ENCODE peak calls at places on chromosomes 6 and 20, in four cellular contexts. Y, F, G and K are unnamed samples.

GRCh38 chr20:6533321-6533720 is 234.2 kb upstream of the BMP2 start:
- DNase-seq in G (no peak), F (no peak), Y (no peak), K (no peak)

GRCh38 chr6:7919871-7920270 is 9.3 kb upstream of the TXNDC5 start:
- DNase-seq in G (no peak), F (no peak), Y (peak), K (no peak)

GRCh38 chr6:75210885-75211739 is 5.3 kb upstream of the COL12A1 start:
- DNase-seq in F (no peak), G (no peak), Y (peak), K (no peak)

GRCh38 chr6:144335315-144335861 is 50.3 kb downstream of the UTRN start:
- DNase-seq in G (no peak), Y (no peak), F (no peak), K (no peak)

GRCh38 chr6:40953486-40953885 is 85.5 kb downstream of the UNC5CL start:
- DNase-seq in G (no peak), F (no peak), Y (no peak), K (no peak)

GRCh38 chr20:25309395-25310267 is 61.7 kb downstream of the PYGB start:
- DNase-seq in Y (peak), G (peak), F (peak), K (no peak)

GRCh38 chr20:33650111-33650752 is 11.9 kb upstream of the C20orf144 start:
- DNase-seq in Y (no peak), F (peak), G (no peak), K (no peak)

GRCh38 chr20:6074145-6074561 is 20.3 kb upstream of the LRRN4 start:
- DNase-seq in Y (no peak), G (no peak), F (no peak), K (no peak)

GRCh38 chr6:170347091-170347490 is 40.5 kb downstream of the FAM120B start:
- DNase-seq in F (no peak), G (no peak), Y (no peak), K (no peak)

GRCh38 chr6:90173262-90173926 is 123.2 kb downstream of the BACH2 start:
- DNase-seq in G (no peak), F (no peak), Y (no peak), K (no peak)

GRCh38 chr20:24097051-24097450 is 108.5 kb upstream of the GGTLC1 start:
- DNase-seq in F (no peak), Y (no peak), G (no peak), K (no peak)

GRCh38 chr20:63782051-63782471 is 42.5 kb downstream of the SLC2A4RG start:
- DNase-seq in Y (peak), F (no peak), G (no peak), K (no peak)

GRCh38 chr6:95866732-95867131 is 149.0 kb upstream of the FUT9 start:
- DNase-seq in G (no peak), Y (no peak), F (no peak), K (no peak)

GRCh38 chr20:10447028-10447427 is 11.9 kb downstream of the SLX4IP start:
- DNase-seq in Y (peak), F (no peak), G (no peak), K (no peak)

GRCh38 chr20:38229376-38230252 is 30.9 kb downstream of the KIAA1755 start:
- DNase-seq in Y (no peak), F (peak), G (no peak), K (no peak)

GRCh38 chr6:130020106-130020851 is 1.9 kb downstream of the L3MBTL3 start:
- DNase-seq in Y (peak), G (peak), F (peak), K (peak)

GRCh38 chr20:1434571-1435336 is 31.9 kb downstream of the NSFL1C start:
- DNase-seq in G (no peak), Y (peak), F (no peak), K (peak)

GRCh38 chr20:35702051-35702823 is 3.0 kb downstream of the ROMO1 start:
- DNase-seq in F (peak), G (no peak), Y (no peak), K (peak)

GRCh38 chr6:140048202-140048790 is 673.8 kb upstream of the CITED2 start:
- DNase-seq in G (no peak), Y (no peak), F (no peak), K (no peak)